ENCODE peak calls at places on chromosomes 2 and 18, in nine cellular contexts. X, T, H, O, F, A, M, C and G are unnamed samples.

GRCh38 chr2:112275314-112275886 is at the start of gene ZC3H6:
- DNase-seq in A (peak; percentile 98), M (peak; percentile 98), H (peak; percentile 99), T (peak; percentile 100), C (peak; percentile 99), F (peak; percentile 90), X (peak; percentile 99), O (peak; percentile 97), G (peak; percentile 99)

GRCh38 chr2:185921048-185921756 is 182.6 kb downstream of the FSIP2 start:
- DNase-seq in A (no peak), H (peak; percentile 17), F (no peak), T (no peak), C (no peak), O (no peak), X (no peak), M (no peak), G (no peak)

GRCh38 chr2:37877457-37878315 is 47.4 kb upstream of the RMDN2 start:
- DNase-seq in H (peak; percentile 45), X (no peak), T (no peak), O (no peak), F (no peak), A (peak; percentile 77), M (peak; percentile 73), C (no peak), G (no peak)

GRCh38 chr2:43426305-43427031 is 169.4 kb downstream of the THADA start:
- DNase-seq in M (peak; percentile 97), H (peak; percentile 99), C (peak; percentile 52), X (no peak), F (no peak), O (peak; percentile 66), T (no peak), A (no peak), G (peak; percentile 88)

GRCh38 chr2:137252934-137253333 is 487.6 kb downstream of the THSD7B start:
- DNase-seq in X (no peak), M (no peak), F (no peak), O (no peak), A (no peak), T (no peak), H (peak; percentile 72), C (no peak), G (no peak)

GRCh38 chr2:110675679-110676078 is 2.2 kb downstream of the BUB1 start:
- DNase-seq in O (no peak), H (no peak), T (no peak), A (no peak), C (no peak), X (no peak), M (no peak), F (no peak), G (no peak)

GRCh38 chr2:70426341-70426740 is 124.5 kb upstream of the FAM136A start:
- DNase-seq in M (no peak), A (no peak), C (no peak), H (no peak), X (no peak), F (no peak), T (no peak), O (no peak), G (no peak)

GRCh38 chr2:236345081-236345714 is 81.0 kb upstream of the ASB18 start:
- DNase-seq in H (no peak), O (no peak), T (no peak), A (no peak), F (no peak), M (no peak), C (no peak), X (no peak), G (no peak)

GRCh38 chr18:39523281-39523680 is 1957.7 kb upstream of the CELF4 start:
- DNase-seq in A (no peak), T (no peak), X (no peak), F (no peak), C (no peak), O (no peak), M (peak; percentile 57), H (peak; percentile 58), G (no peak)

GRCh38 chr2:195945056-195945455 is 123.6 kb downstream of the DNAH7 start:
- DNase-seq in H (no peak), M (no peak), A (no peak), F (no peak), C (no peak), X (no peak), O (no peak), T (no peak), G (no peak)

GRCh38 chr2:182259629-182260150 is 167.1 kb downstream of the PDE1A start:
- DNase-seq in A (no peak), O (no peak), X (no peak), H (peak; percentile 52), T (no peak), M (peak; percentile 80), F (no peak), C (no peak), G (no peak)

GRCh38 chr18:5298156-5298852 is 2.8 kb upstream of the ZBTB14 start:
- DNase-seq in H (no peak), F (no peak), X (no peak), A (no peak), O (no peak), M (no peak), C (no peak), T (no peak), G (no peak)

GRCh38 chr18:24054130-24054529 is 39.6 kb downstream of the TTC39C start:
- DNase-seq in X (no peak), F (no peak), C (no peak), A (no peak), T (no peak), M (no peak), H (peak; percentile 86), O (no peak), G (no peak)

GRCh38 chr18:13918898-13919297 is 3.6 kb upstream of the MC2R start:
- DNase-seq in H (no peak), F (no peak), C (no peak), O (no peak), T (peak; percentile 47), M (no peak), X (no peak), A (no peak), G (no peak)
- H3K9me3 ChIP-seq in H (no peaks in the 10 kb centered on the region), F (no peaks in the 10 kb centered on the region), C (no peaks in the 10 kb centered on the region), O (no peaks in the 10 kb centered on the region), T (no peaks in the 10 kb centered on the region), M (peaks cover 4% of the 10 kb centered on the region), X (no peaks in the 10 kb centered on the region), A (no peaks in the 10 kb centered on the region), G (no peaks in the 10 kb centered on the region)

GRCh38 chr2:237685408-237685807 is 58.0 kb downstream of the LRRFIP1 start:
- DNase-seq in C (no peak), O (no peak), X (no peak), T (no peak), A (peak; percentile 37), M (no peak), H (no peak), F (no peak), G (no peak)

GRCh38 chr2:237689569-237690131 is 62.3 kb downstream of the LRRFIP1 start:
- DNase-seq in O (no peak), X (peak; percentile 74), M (no peak), H (no peak), A (no peak), T (no peak), C (no peak), F (no peak), G (no peak)

GRCh38 chr2:237687666-237688065 is 60.3 kb downstream of the LRRFIP1 start:
- DNase-seq in T (peak; percentile 98), A (no peak), X (peak; percentile 91), H (peak; percentile 100), O (no peak), C (no peak), M (no peak), F (peak; percentile 87), G (peak; percentile 91)

GRCh38 chr2:237688081-237688480 is 60.7 kb downstream of the LRRFIP1 start:
- DNase-seq in T (no peak), X (no peak), A (no peak), O (no peak), F (no peak), M (no peak), C (no peak), H (no peak), G (no peak)

DNA sequence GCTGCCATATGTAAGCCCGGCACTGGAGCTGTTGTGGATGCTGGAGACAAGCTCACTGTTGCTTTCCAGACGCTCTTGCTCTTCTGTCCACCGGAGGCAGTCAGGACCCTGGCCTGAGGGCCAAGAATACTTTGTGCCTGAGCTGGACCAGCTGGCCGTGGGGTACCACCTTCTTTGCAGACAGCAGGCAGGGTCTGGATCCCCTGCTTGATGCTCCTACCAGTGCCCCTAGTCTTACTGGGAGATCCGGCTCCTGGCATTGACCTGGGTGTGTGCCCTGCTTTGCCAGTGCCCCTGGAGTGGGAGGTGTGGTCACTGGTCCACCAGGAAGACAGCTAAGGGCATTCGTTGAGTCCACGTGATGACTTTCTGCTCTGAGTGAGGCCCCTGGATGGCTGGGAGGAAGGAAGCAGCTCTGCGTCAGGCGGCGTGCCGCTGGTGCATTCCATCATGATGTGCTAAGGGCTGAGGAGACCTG is 59.3 kb downstream of the LRRFIP1 start:
- DNase-seq in C (no peak), F (no peak), M (peak; percentile 82), A (no peak), X (no peak), H (peak; percentile 53), T (no peak), O (no peak), G (no peak)
- TF ChIP-seq CTCF in C (peak; percentile 24), F (no peak), M (peak; percentile 54), A (peak; percentile 35), X (no peak), H (no peak), T (peak; percentile 6), O (no peak), G (no peak)

GRCh38 chr18:14939141-14939540 is 191.2 kb downstream of the ANKRD30B start:
- DNase-seq in X (no peak), M (no peak), O (no peak), H (no peak), T (no peak), F (no peak), C (no peak), A (no peak), G (no peak)
- H3K9me3 ChIP-seq in X (no peaks in the 10 kb centered on the region), M (no peaks in the 10 kb centered on the region), O (no peaks in the 10 kb centered on the region), H (no peaks in the 10 kb centered on the region), T (no peaks in the 10 kb centered on the region), F (no peaks in the 10 kb centered on the region), C (no peaks in the 10 kb centered on the region), A (peaks cover 6% of the 10 kb centered on the region), G (no peaks in the 10 kb centered on the region)

GRCh38 chr18:26511339-26512071 is 36.8 kb downstream of the KCTD1 start:
- DNase-seq in F (no peak), X (no peak), T (no peak), H (no peak), C (no peak), O (no peak), A (no peak), M (peak; percentile 75), G (no peak)

GRCh38 chr18:26520974-26521373 is 27.4 kb downstream of the KCTD1 start:
- DNase-seq in C (no peak), H (no peak), O (no peak), F (no peak), T (no peak), X (no peak), M (no peak), A (no peak), G (no peak)

GRCh38 chr18:26521617-26522016 is 26.7 kb downstream of the KCTD1 start:
- DNase-seq in X (no peak), A (no peak), T (peak; percentile 14), H (no peak), C (no peak), F (no peak), M (no peak), O (no peak), G (no peak)

GRCh38 chr18:26515643-26516495 is 32.5 kb downstream of the KCTD1 start:
- DNase-seq in O (no peak), C (no peak), A (no peak), T (peak; percentile 39), M (no peak), X (no peak), H (no peak), F (no peak), G (no peak)

GRCh38 chr18:26516964-26517363 is 31.4 kb downstream of the KCTD1 start:
- DNase-seq in C (no peak), O (no peak), F (no peak), T (peak; percentile 62), X (no peak), H (peak; percentile 55), M (no peak), A (no peak), G (no peak)
- TF ChIP-seq CTCF in C (no peak), O (no peak), F (no peak), T (no peak), X (no peak), H (no peak), M (no peak), A (no peak), G (no peak)